ENCODE peak calls at places on chromosomes 16 and 17, in ten cellular contexts. R is CD8-positive, alpha-beta memory T cell; X is substantia nigra; M is amniotic stem cell; C is LHCN-M2; Q is COR-L47; K is GM04503; V is fibroblast of the aortic adventitia; L is neural progenitor cell; U is BE2C. I is an unnamed sample.

GRCh38 chr16:1314399-1315068 is 5.1 kb downstream of the UBE2I start:
- DNase-seq in C (no peak), M (no peak), L (no peak), K (no peak), V (no peak), Q (no peak), U (no peak), X (no peak), R (no peak), I (no peak)

GRCh38 chr16:69932228-69932627 is 18.9 kb upstream of the CLEC18A start:
- DNase-seq in Q (no peak), X (no peak), U (no peak), V (no peak), R (no peak), M (no peak), L (no peak), K (no peak), C (no peak), I (no peak)

GRCh38 chr16:51473091-51473490 is 322.0 kb upstream of the SALL1 start:
- DNase-seq in V (peak), X (no peak), L (no peak), M (no peak), U (no peak), Q (no peak), K (no peak), R (no peak), C (peak), I (no peak)

GRCh38 chr17:65987988-65988387 is 203.9 kb downstream of the CEP112 start:
- DNase-seq in M (no peak), R (no peak), C (peak), X (no peak), Q (peak), K (no peak), L (peak), V (peak), U (no peak), I (no peak)

GRCh38 chr17:81917565-81918332 is at the start of gene SIRT7:
- DNase-seq in L (peak), R (peak), X (peak), M (peak), U (peak), K (no peak), V (peak), Q (peak), C (peak), I (peak)

GRCh38 chr17:2214047-2214717 is 89.4 kb downstream of the SMG6 start:
- DNase-seq in Q (no peak), L (peak), V (peak), C (peak), U (no peak), X (peak), M (peak), R (no peak), K (no peak), I (peak)

GRCh38 chr16:1662543-1662942 is 15.5 kb upstream of the JPT2 start:
- DNase-seq in X (no peak), Q (no peak), C (no peak), K (no peak), R (no peak), V (no peak), U (no peak), M (no peak), L (no peak), I (no peak)

GRCh38 chr16:31141489-31142108 is 6.1 kb upstream of the PRSS8 start:
- DNase-seq in V (no peak), L (no peak), Q (no peak), C (no peak), R (no peak), M (peak), X (no peak), K (peak), U (peak), I (peak)

GRCh38 chr17:11928436-11928835 is 68.8 kb downstream of the ZNF18 start:
- DNase-seq in C (no peak), X (no peak), K (no peak), L (no peak), Q (no peak), M (no peak), V (no peak), U (no peak), R (no peak), I (no peak)

GRCh38 chr16:66360624-66361324 is 5.7 kb upstream of the CDH5 start:
- DNase-seq in R (no peak), X (no peak), Q (no peak), V (no peak), U (no peak), M (no peak), K (no peak), L (no peak), C (no peak), I (no peak)

GRCh38 chr17:10579270-10579669 is 29.8 kb upstream of the MYH2 start:
- DNase-seq in C (peak), L (no peak), K (no peak), V (no peak), U (no peak), X (no peak), M (no peak), R (no peak), Q (no peak), I (no peak)